ENCODE peak calls at places on chromosomes 11 and 22, in seven cellular contexts. I is HFF-Myc; X is cardiac fibroblast; K is effector memory CD4-positive, alpha-beta T cell; Q is activated CD4-positive, alpha-beta T cell treated with anti-CD3 and anti-CD28 coated beads for 24 hours; D is NCI-H187 treated with DMSO at 0.1 percent for 48 hours; C is gastrocnemius medialis. W is an unnamed sample.

GRCh38 chr11:107683807-107684206 is 28.0 kb downstream of the SLN start:
- DNase-seq in I (no peak), X (no peak), K (no peak), Q (no peak), D (no peak), C (no peak), W (peak; percentile 42)

GRCh38 chr11:3128356-3129180 is 36.5 kb downstream of the OSBPL5 start:
- DNase-seq in I (no peak), X (no peak), K (no peak), Q (no peak), D (no peak), C (peak; percentile 8), W (no peak)

GRCh38 chr11:61467609-61468401 is 37.9 kb downstream of the SDHAF2 start:
- DNase-seq in I (no peak), X (no peak), K (no peak), Q (no peak), D (no peak), C (no peak), W (no peak)

GRCh38 chr11:68878022-68878421 is 25.6 kb downstream of the MRPL21 start:
- DNase-seq in I (no peak), X (no peak), K (no peak), Q (no peak), D (no peak), C (no peak), W (no peak)

GRCh38 chr11:117712530-117712929 is 84.5 kb downstream of the DSCAML1 start:
- DNase-seq in I (no peak), X (no peak), K (no peak), Q (no peak), D (no peak), C (no peak), W (no peak)

GRCh38 chr11:117720061-117720511 is 76.9 kb downstream of the DSCAML1 start:
- DNase-seq in I (no peak), X (no peak), K (no peak), Q (no peak), D (no peak), C (no peak), W (no peak)

GRCh38 chr11:127531167-127531566 is 530.6 kb upstream of the KIRREL3 start:
- DNase-seq in I (no peak), X (no peak), K (no peak), Q (no peak), D (no peak), C (no peak), W (no peak)

GRCh38 chr11:64131657-64132387 is 34.1 kb downstream of the MACROD1 start:
- DNase-seq in I (no peak), X (no peak), K (no peak), Q (no peak), D (peak; percentile 76), C (no peak), W (peak; percentile 18)

GRCh38 chr11:71170619-71171018 is 81.8 kb downstream of the SHANK2 start:
- DNase-seq in I (no peak), X (no peak), K (no peak), Q (no peak), D (no peak), C (no peak), W (peak; percentile 32)

GRCh38 chr22:20223421-20224245 is 44.5 kb downstream of the RTN4R start:
- DNase-seq in I (no peak), X (no peak), K (no peak), Q (no peak), D (no peak), C (no peak), W (no peak)

GRCh38 chr11:119992171-119993051 is 145.5 kb downstream of the TRIM29 start:
- DNase-seq in I (no peak), X (no peak), K (no peak), Q (no peak), D (no peak), C (no peak), W (no peak)

GRCh38 chr11:107040447-107041444 is 22.5 kb upstream of the GUCY1A2 start:
- DNase-seq in I (no peak), X (peak; percentile 68), K (no peak), Q (no peak), D (no peak), C (no peak), W (no peak)

GRCh38 chr22:39233736-39234120 is 11.1 kb downstream of the PDGFB start:
- DNase-seq in I (no peak), X (peak; percentile 47), K (no peak), Q (no peak), D (no peak), C (peak; percentile 80), W (no peak)

GRCh38 chr11:118633319-118633690 is 25.9 kb downstream of the PHLDB1 start:
- DNase-seq in I (no peak), X (no peak), K (no peak), Q (no peak), D (no peak), C (no peak), W (no peak)

W was measured in Caco-2.